ENCODE peak calls at places on chromosome 6, in six cellular contexts. D is trophoblast cell; H is mesenchymal stem cell; K is spleen; F is IMR-90; R is effector memory CD4-positive, alpha-beta T cell. M is an unnamed sample.

GRCh38 chr6:3484946-3485345 is 28.1 kb upstream of the SLC22A23 start:
- DNase-seq in D (no peak), H (no peak), K (no peak), F (no peak), R (no peak), M (no peak)

GRCh38 chr6:111711989-111712388 is 106.3 kb upstream of the TRAF3IP2 start:
- DNase-seq in D (no peak), H (no peak), K (no peak), F (no peak), R (no peak), M (no peak)

GRCh38 chr6:13454286-13455221 is 32.8 kb downstream of the GFOD1 start:
- DNase-seq in D (no peak), H (peak; percentile 56), K (peak; percentile 85), F (peak; percentile 85), R (peak; percentile 49), M (peak; percentile 47)

GRCh38 chr6:31821301-31822037 is 6.1 kb upstream of the HSPA1B start:
- DNase-seq in D (peak; percentile 71), H (no peak), K (peak; percentile 92), F (peak; percentile 30), R (no peak), M (peak; percentile 84)

GRCh38 chr6:55954436-55954835 is 79.0 kb upstream of the BMP5 start:
- DNase-seq in D (no peak), H (no peak), K (no peak), F (no peak), R (no peak), M (no peak)

GRCh38 chr6:80537321-80537972 is 431.0 kb downstream of the BCKDHB start:
- DNase-seq in D (peak; percentile 38), H (peak; percentile 68), K (no peak), F (peak; percentile 68), R (no peak), M (no peak)

GRCh38 chr6:28710466-28711191 is 184.9 kb downstream of the GPX5 start:
- DNase-seq in D (no peak), H (peak; percentile 45), K (no peak), F (peak; percentile 58), R (no peak), M (peak; percentile 47)

GRCh38 chr6:28982476-28983266 is 22.4 kb downstream of the ZNF311 start:
- DNase-seq in D (peak; percentile 46), H (peak; percentile 76), K (no peak), F (peak; percentile 67), R (no peak), M (no peak)

GRCh38 chr6:151004415-151005024 is 139.0 kb downstream of the MTHFD1L start:
- DNase-seq in D (peak; percentile 9), H (peak; percentile 87), K (no peak), F (peak; percentile 95), R (no peak), M (peak; percentile 24)

GRCh38 chr6:17397764-17398194 is 4.4 kb downstream of the CAP2 start:
- DNase-seq in D (peak; percentile 52), H (peak; percentile 45), K (no peak), F (no peak), R (no peak), M (no peak)

GRCh38 chr6:26217714-26218075 is 130.5 kb downstream of the HFE start:
- DNase-seq in D (no peak), H (peak; percentile 50), K (peak; percentile 73), F (no peak), R (no peak), M (peak; percentile 48)

GRCh38 chr6:2790588-2790987 is 25.4 kb downstream of the WRNIP1 start:
- DNase-seq in D (peak; percentile 57), H (peak; percentile 74), K (no peak), F (peak; percentile 85), R (no peak), M (no peak)

GRCh38 chr6:144809120-144809519 is 524.0 kb downstream of the UTRN start:
- DNase-seq in D (no peak), H (peak; percentile 13), K (no peak), F (peak; percentile 43), R (no peak), M (no peak)

GRCh38 chr6:148231572-148231971 is 111.1 kb upstream of the SASH1 start:
- DNase-seq in D (no peak), H (no peak), K (no peak), F (peak; percentile 82), R (no peak), M (no peak)

GRCh38 chr6:44043479-44044153 is 83.6 kb downstream of the MRPL14 start:
- DNase-seq in D (no peak), H (no peak), K (peak; percentile 40), F (peak; percentile 43), R (no peak), M (no peak)

GRCh38 chr6:22132662-22133061 is 164.2 kb downstream of the PRL start:
- DNase-seq in D (no peak), H (no peak), K (no peak), F (no peak), R (no peak), M (no peak)

GRCh38 chr6:49919261-49919660 is 44.7 kb downstream of the DEFB114 start:
- DNase-seq in D (no peak), H (no peak), K (no peak), F (no peak), R (no peak), M (no peak)

GRCh38 chr6:21846541-21847451 is 253.2 kb downstream of the SOX4 start:
- DNase-seq in D (no peak), H (peak; percentile 40), K (no peak), F (peak; percentile 37), R (no peak), M (peak; percentile 30)

GRCh38 chr6:125546827-125547226 is 202.6 kb upstream of the HEY2 start:
- DNase-seq in D (no peak), H (peak; percentile 21), K (no peak), F (peak; percentile 1), R (no peak), M (no peak)

GRCh38 chr6:89216411-89216810 is 747 bp downstream of the GABRR1 start:
- DNase-seq in D (no peak), H (no peak), K (no peak), F (no peak), R (no peak), M (no peak)

GRCh38 chr6:19972221-19972620 is 135.1 kb downstream of the ID4 start:
- DNase-seq in D (no peak), H (no peak), K (no peak), F (no peak), R (no peak), M (no peak)

GRCh38 chr6:82298012-82298411 is 50.5 kb upstream of the IBTK start:
- DNase-seq in D (peak; percentile 58), H (peak; percentile 43), K (no peak), F (peak; percentile 46), R (no peak), M (no peak)

GRCh38 chr6:52419809-52420667 is at the start of gene EFHC1:
- DNase-seq in D (peak; percentile 99), H (peak; percentile 98), K (peak; percentile 99), F (peak; percentile 97), R (peak; percentile 96), M (peak; percentile 97)

GRCh38 chr6:38805682-38806081 is 90.6 kb downstream of the DNAH8 start:
- DNase-seq in D (no peak), H (no peak), K (no peak), F (no peak), R (no peak), M (no peak)

GRCh38 chr6:90068264-90068663 is 174.0 kb downstream of the GJA10 start:
- DNase-seq in D (no peak), H (peak; percentile 68), K (no peak), F (peak; percentile 78), R (no peak), M (no peak)

GRCh38 chr6:44542401-44543116 is 155.1 kb downstream of the CDC5L start:
- DNase-seq in D (no peak), H (no peak), K (no peak), F (no peak), R (no peak), M (no peak)

DNA sequence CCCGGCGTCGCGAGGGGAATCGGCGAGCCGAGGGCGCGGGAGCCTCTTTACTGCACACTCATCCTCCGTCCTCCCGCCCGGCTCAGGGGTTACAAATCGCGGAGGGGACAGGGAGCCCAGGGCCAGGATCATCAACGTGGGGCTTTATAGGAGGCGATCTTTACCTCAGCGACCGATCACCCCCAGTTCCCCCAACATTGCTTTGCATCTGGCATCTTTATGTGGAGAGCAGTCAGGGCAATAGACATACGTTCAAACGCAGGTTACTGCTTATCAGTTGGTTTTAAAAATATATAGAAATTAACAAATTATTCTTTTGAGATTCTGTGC is 634 bp downstream of the HSF2 start:
- DNase-seq in D (peak; percentile 6), H (no peak), K (no peak), F (no peak), R (no peak), M (no peak)
- H3K27me3 ChIP-seq in D (no peaks in the 10 kb centered on the region), H (no peaks in the 10 kb centered on the region), K (no peaks in the 10 kb centered on the region), F (no peaks in the 10 kb centered on the region), R (no peaks in the 10 kb centered on the region), M (no peaks in the 10 kb centered on the region)

GRCh38 chr6:157880534-157880933 is 57.5 kb downstream of the SNX9 start:
- DNase-seq in D (no peak), H (no peak), K (no peak), F (no peak), R (no peak), M (no peak)

GRCh38 chr6:157879034-157879872 is 56.2 kb downstream of the SNX9 start:
- DNase-seq in D (no peak), H (no peak), K (no peak), F (no peak), R (no peak), M (peak; percentile 50)

GRCh38 chr6:157881375-157881774 is 58.3 kb downstream of the SNX9 start:
- DNase-seq in D (no peak), H (no peak), K (no peak), F (no peak), R (no peak), M (no peak)

GRCh38 chr6:157878039-157878438 is 55.0 kb downstream of the SNX9 start:
- DNase-seq in D (no peak), H (no peak), K (no peak), F (no peak), R (no peak), M (no peak)

GRCh38 chr6:157879873-157880254 is 56.8 kb downstream of the SNX9 start:
- DNase-seq in D (no peak), H (no peak), K (no peak), F (no peak), R (no peak), M (no peak)
- H3K36me3 ChIP-seq in D (peaks cover 14% of the 10 kb centered on the region), H (peaks cover 100% of the 10 kb centered on the region), K (peaks cover 13% of the 10 kb centered on the region), F (peaks cover 34% of the 10 kb centered on the region), R (peaks cover 12% of the 10 kb centered on the region), M (peaks cover 1% of the 10 kb centered on the region)

GRCh38 chr6:35490821-35491557 is 5.9 kb downstream of the TEAD3 start:
- DNase-seq in D (no peak), H (no peak), K (no peak), F (no peak), R (no peak), M (no peak)
- H3K4me3 ChIP-seq in D (no peak overlapping the region), H (no peak overlapping the region), K (no peak overlapping the region), F (no peak overlapping the region), R (no peak overlapping the region), M (no peak overlapping the region)

DNA sequence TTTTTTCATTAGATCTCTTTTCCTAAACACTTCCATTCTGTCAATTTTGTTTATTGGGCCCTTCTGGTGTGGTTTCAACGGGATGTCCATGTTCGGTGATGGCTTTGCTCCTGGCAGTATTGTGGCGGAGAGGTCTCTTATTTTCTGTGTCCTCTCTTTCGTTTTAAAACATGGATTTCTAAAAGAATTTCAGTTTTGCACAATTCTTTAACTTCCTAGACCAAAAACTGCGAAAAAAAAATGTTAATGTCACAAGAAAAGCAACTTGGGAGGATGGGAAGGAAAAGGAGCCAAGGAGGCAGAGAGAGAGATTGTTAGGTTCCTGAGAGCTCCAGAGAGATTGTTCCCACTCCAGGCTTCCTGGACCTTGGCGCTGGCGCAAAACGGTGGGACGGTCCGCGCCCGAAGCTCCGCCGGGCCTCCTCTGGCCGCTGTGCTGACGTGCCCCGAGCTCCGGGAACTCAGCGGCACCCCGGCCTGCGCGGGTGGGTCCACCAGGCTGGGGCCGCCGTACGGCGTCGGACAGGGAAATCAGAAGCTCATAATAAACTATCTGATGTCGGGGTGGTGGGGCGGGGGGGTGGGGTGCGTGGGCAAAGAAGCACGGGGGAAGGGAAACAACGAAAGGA is 887 bp upstream of the OLIG3 start:
- DNase-seq in D (no peak), H (no peak), K (no peak), F (no peak), R (no peak), M (no peak)
- H3K27me3 ChIP-seq in D (peaks cover 83% of the 10 kb centered on the region), H (peaks cover 91% of the 10 kb centered on the region), K (peaks cover 99% of the 10 kb centered on the region), F (peaks cover 89% of the 10 kb centered on the region), R (peaks cover 86% of the 10 kb centered on the region), M (peaks cover 8% of the 10 kb centered on the region)